ENCODE peak calls at places on chromosomes 13 and 19, in six cellular contexts. One of them, this sample, is unnamed.

GRCh38 chr13:26853272-26853818 is 92.8 kb upstream of the GPR12 start:
- DNase-seq in ascending aorta: no peak
- DNase-seq in effector memory CD4-positive, alpha-beta T cell: no peak
- DNase-seq in adrenal gland: no peak
- DNase-seq in astrocyte: no peak
- DNase-seq in CD8-positive, alpha-beta memory T cell: no peak
- DNase-seq in this sample: no peak

GRCh38 chr19:51479531-51480331 is 1.4 kb downstream of the CEACAM18 start:
- DNase-seq in ascending aorta: no peak
- DNase-seq in effector memory CD4-positive, alpha-beta T cell: no peak
- DNase-seq in adrenal gland: no peak
- DNase-seq in astrocyte: no peak
- DNase-seq in CD8-positive, alpha-beta memory T cell: no peak
- DNase-seq in this sample: no peak

GRCh38 chr13:100694722-100695644 is 20.4 kb upstream of the TMTC4 start:
- DNase-seq in ascending aorta: no peak
- DNase-seq in effector memory CD4-positive, alpha-beta T cell: no peak
- DNase-seq in adrenal gland: peak
- DNase-seq in astrocyte: peak
- DNase-seq in CD8-positive, alpha-beta memory T cell: no peak
- DNase-seq in this sample: no peak

GRCh38 chr13:109344552-109345157 is 441.7 kb downstream of the IRS2 start:
- DNase-seq in ascending aorta: no peak
- DNase-seq in effector memory CD4-positive, alpha-beta T cell: no peak
- DNase-seq in adrenal gland: no peak
- DNase-seq in astrocyte: peak
- DNase-seq in CD8-positive, alpha-beta memory T cell: no peak
- DNase-seq in this sample: no peak

GRCh38 chr19:13301627-13302334 is 151.6 kb downstream of the IER2 start:
- DNase-seq in ascending aorta: no peak
- DNase-seq in effector memory CD4-positive, alpha-beta T cell: no peak
- DNase-seq in adrenal gland: no peak
- DNase-seq in astrocyte: no peak
- DNase-seq in CD8-positive, alpha-beta memory T cell: no peak
- DNase-seq in this sample: no peak

GRCh38 chr13:105007166-105007808 is 1528.2 kb downstream of the EFNB2 start:
- DNase-seq in ascending aorta: no peak
- DNase-seq in effector memory CD4-positive, alpha-beta T cell: no peak
- DNase-seq in adrenal gland: no peak
- DNase-seq in astrocyte: no peak
- DNase-seq in CD8-positive, alpha-beta memory T cell: no peak
- DNase-seq in this sample: no peak

GRCh38 chr13:29359181-29359580 is 236.3 kb downstream of the SLC7A1 start:
- DNase-seq in ascending aorta: no peak
- DNase-seq in effector memory CD4-positive, alpha-beta T cell: no peak
- DNase-seq in adrenal gland: no peak
- DNase-seq in astrocyte: no peak
- DNase-seq in CD8-positive, alpha-beta memory T cell: no peak
- DNase-seq in this sample: no peak

GRCh38 chr13:52833261-52833660 is 15.2 kb downstream of the PCDH8 start:
- DNase-seq in ascending aorta: no peak
- DNase-seq in effector memory CD4-positive, alpha-beta T cell: no peak
- DNase-seq in adrenal gland: no peak
- DNase-seq in astrocyte: no peak
- DNase-seq in CD8-positive, alpha-beta memory T cell: no peak
- DNase-seq in this sample: no peak

GRCh38 chr19:48443262-48443661 is 2.5 kb upstream of the GRWD1 start:
- DNase-seq in ascending aorta: no peak
- DNase-seq in effector memory CD4-positive, alpha-beta T cell: no peak
- DNase-seq in adrenal gland: no peak
- DNase-seq in astrocyte: no peak
- DNase-seq in CD8-positive, alpha-beta memory T cell: peak
- DNase-seq in this sample: no peak

GRCh38 chr19:9565900-9566705 is 18.2 kb downstream of the ZNF121 start:
- DNase-seq in ascending aorta: no peak
- DNase-seq in effector memory CD4-positive, alpha-beta T cell: no peak
- DNase-seq in adrenal gland: no peak
- DNase-seq in astrocyte: peak
- DNase-seq in CD8-positive, alpha-beta memory T cell: no peak
- DNase-seq in this sample: no peak

GRCh38 chr19:14762111-14762510 is 16.2 kb downstream of the ADGRE2 start:
- DNase-seq in ascending aorta: no peak
- DNase-seq in effector memory CD4-positive, alpha-beta T cell: no peak
- DNase-seq in adrenal gland: no peak
- DNase-seq in astrocyte: no peak
- DNase-seq in CD8-positive, alpha-beta memory T cell: no peak
- DNase-seq in this sample: no peak

GRCh38 chr19:17209126-17210036 is 5.8 kb upstream of the USE1 start:
- DNase-seq in ascending aorta: no peak
- DNase-seq in effector memory CD4-positive, alpha-beta T cell: no peak
- DNase-seq in adrenal gland: no peak
- DNase-seq in astrocyte: no peak
- DNase-seq in CD8-positive, alpha-beta memory T cell: no peak
- DNase-seq in this sample: no peak

GRCh38 chr13:102854675-102855074 is 8.8 kb downstream of the ERCC5 start:
- DNase-seq in ascending aorta: no peak
- DNase-seq in effector memory CD4-positive, alpha-beta T cell: no peak
- DNase-seq in adrenal gland: no peak
- DNase-seq in astrocyte: no peak
- DNase-seq in CD8-positive, alpha-beta memory T cell: no peak
- DNase-seq in this sample: no peak

GRCh38 chr13:109307027-109307426 is 479.4 kb downstream of the IRS2 start:
- DNase-seq in ascending aorta: no peak
- DNase-seq in effector memory CD4-positive, alpha-beta T cell: no peak
- DNase-seq in adrenal gland: no peak
- DNase-seq in astrocyte: peak
- DNase-seq in CD8-positive, alpha-beta memory T cell: no peak
- DNase-seq in this sample: no peak

GRCh38 chr19:16764793-16765433 is 45.3 kb downstream of the NWD1 start:
- DNase-seq in ascending aorta: no peak
- DNase-seq in effector memory CD4-positive, alpha-beta T cell: no peak
- DNase-seq in adrenal gland: no peak
- DNase-seq in astrocyte: no peak
- DNase-seq in CD8-positive, alpha-beta memory T cell: no peak
- DNase-seq in this sample: no peak

GRCh38 chr19:12924621-12925310 is 5.7 kb upstream of the SYCE2 start:
- DNase-seq in ascending aorta: no peak
- DNase-seq in effector memory CD4-positive, alpha-beta T cell: no peak
- DNase-seq in adrenal gland: no peak
- DNase-seq in astrocyte: no peak
- DNase-seq in CD8-positive, alpha-beta memory T cell: no peak
- DNase-seq in this sample: no peak

GRCh38 chr13:93260591-93260990 is 34.0 kb downstream of the GPC6 start:
- DNase-seq in ascending aorta: no peak
- DNase-seq in effector memory CD4-positive, alpha-beta T cell: no peak
- DNase-seq in adrenal gland: no peak
- DNase-seq in astrocyte: peak
- DNase-seq in CD8-positive, alpha-beta memory T cell: no peak
- DNase-seq in this sample: no peak

GRCh38 chr19:45632468-45633196 is 6.6 kb downstream of the EML2 start:
- DNase-seq in ascending aorta: no peak
- DNase-seq in effector memory CD4-positive, alpha-beta T cell: no peak
- DNase-seq in adrenal gland: peak
- DNase-seq in astrocyte: peak
- DNase-seq in CD8-positive, alpha-beta memory T cell: no peak
- DNase-seq in this sample: peak

GRCh38 chr19:32346901-32347300 is 1.5 kb downstream of the ZNF507 start:
- DNase-seq in ascending aorta: no peak
- DNase-seq in effector memory CD4-positive, alpha-beta T cell: no peak
- DNase-seq in adrenal gland: no peak
- DNase-seq in astrocyte: no peak
- DNase-seq in CD8-positive, alpha-beta memory T cell: no peak
- DNase-seq in this sample: no peak

GRCh38 chr19:5434970-5435641 is 20.1 kb upstream of the ZNRF4 start:
- DNase-seq in ascending aorta: no peak
- DNase-seq in effector memory CD4-positive, alpha-beta T cell: no peak
- DNase-seq in adrenal gland: peak
- DNase-seq in astrocyte: peak
- DNase-seq in CD8-positive, alpha-beta memory T cell: no peak
- DNase-seq in this sample: no peak

GRCh38 chr13:45436332-45436731 is 18.2 kb upstream of the SLC25A30 start:
- DNase-seq in ascending aorta: no peak
- DNase-seq in effector memory CD4-positive, alpha-beta T cell: no peak
- DNase-seq in adrenal gland: no peak
- DNase-seq in astrocyte: no peak
- DNase-seq in CD8-positive, alpha-beta memory T cell: no peak
- DNase-seq in this sample: no peak

GRCh38 chr13:50236898-50237318 is 221.7 kb downstream of the KCNRG start:
- DNase-seq in ascending aorta: no peak
- DNase-seq in effector memory CD4-positive, alpha-beta T cell: peak
- DNase-seq in adrenal gland: no peak
- DNase-seq in astrocyte: peak
- DNase-seq in CD8-positive, alpha-beta memory T cell: no peak
- DNase-seq in this sample: no peak

GRCh38 chr13:50238922-50239321 is 223.7 kb downstream of the KCNRG start:
- DNase-seq in ascending aorta: no peak
- DNase-seq in effector memory CD4-positive, alpha-beta T cell: no peak
- DNase-seq in adrenal gland: no peak
- DNase-seq in astrocyte: no peak
- DNase-seq in CD8-positive, alpha-beta memory T cell: no peak
- DNase-seq in this sample: no peak

GRCh38 chr13:50229935-50230334 is 214.7 kb downstream of the KCNRG start:
- DNase-seq in ascending aorta: no peak
- DNase-seq in effector memory CD4-positive, alpha-beta T cell: no peak
- DNase-seq in adrenal gland: no peak
- DNase-seq in astrocyte: peak
- DNase-seq in CD8-positive, alpha-beta memory T cell: no peak
- DNase-seq in this sample: no peak

GRCh38 chr13:50230365-50230978 is 215.2 kb downstream of the KCNRG start:
- DNase-seq in ascending aorta: no peak
- DNase-seq in effector memory CD4-positive, alpha-beta T cell: no peak
- DNase-seq in adrenal gland: no peak
- DNase-seq in astrocyte: peak
- DNase-seq in CD8-positive, alpha-beta memory T cell: no peak
- DNase-seq in this sample: no peak

DNA sequence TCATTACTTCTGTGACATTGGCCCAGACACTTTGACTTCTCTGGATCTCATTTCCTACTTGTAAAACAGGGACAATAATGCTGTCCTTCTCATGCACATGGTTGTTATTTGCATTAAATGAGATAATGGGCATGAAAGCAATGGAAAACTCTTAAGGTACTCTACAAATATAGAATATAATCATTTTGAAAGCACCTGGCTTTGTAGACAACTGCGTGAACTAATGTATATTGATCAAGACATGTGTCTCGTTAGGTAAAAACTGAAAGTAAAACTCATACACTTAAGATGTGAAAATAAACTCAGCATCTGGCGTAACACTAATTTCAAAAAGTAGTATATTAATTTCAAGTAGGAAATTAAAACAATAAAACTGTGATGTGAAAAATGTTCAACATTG is 220.4 kb downstream of the KCNRG start:
- DNase-seq in ascending aorta: no peak
- DNase-seq in effector memory CD4-positive, alpha-beta T cell: no peak
- DNase-seq in adrenal gland: no peak
- DNase-seq in astrocyte: no peak
- DNase-seq in CD8-positive, alpha-beta memory T cell: no peak
- DNase-seq in this sample: no peak
- H3K4me3 ChIP-seq in ascending aorta: no peak
- H3K4me3 ChIP-seq in effector memory CD4-positive, alpha-beta T cell: peak
- H3K4me3 ChIP-seq in adrenal gland: no peak
- H3K4me3 ChIP-seq in astrocyte: no peak
- H3K4me3 ChIP-seq in CD8-positive, alpha-beta memory T cell: peak
- H3K4me3 ChIP-seq in this sample: no peak

GRCh38 chr13:30371649-30372265 is 50.5 kb upstream of the UBE2L5 start:
- DNase-seq in ascending aorta: no peak
- DNase-seq in effector memory CD4-positive, alpha-beta T cell: peak
- DNase-seq in adrenal gland: no peak
- DNase-seq in astrocyte: peak
- DNase-seq in CD8-positive, alpha-beta memory T cell: peak
- DNase-seq in this sample: no peak

GRCh38 chr13:30367296-30367695 is 55.0 kb upstream of the UBE2L5 start:
- DNase-seq in ascending aorta: no peak
- DNase-seq in effector memory CD4-positive, alpha-beta T cell: no peak
- DNase-seq in adrenal gland: no peak
- DNase-seq in astrocyte: no peak
- DNase-seq in CD8-positive, alpha-beta memory T cell: no peak
- DNase-seq in this sample: no peak

GRCh38 chr13:30370146-30370545 is 52.1 kb upstream of the UBE2L5 start:
- DNase-seq in ascending aorta: no peak
- DNase-seq in effector memory CD4-positive, alpha-beta T cell: no peak
- DNase-seq in adrenal gland: no peak
- DNase-seq in astrocyte: no peak
- DNase-seq in CD8-positive, alpha-beta memory T cell: no peak
- DNase-seq in this sample: no peak

GRCh38 chr13:30373727-30374126 is 48.6 kb upstream of the UBE2L5 start:
- DNase-seq in ascending aorta: no peak
- DNase-seq in effector memory CD4-positive, alpha-beta T cell: peak
- DNase-seq in adrenal gland: no peak
- DNase-seq in astrocyte: no peak
- DNase-seq in CD8-positive, alpha-beta memory T cell: no peak
- DNase-seq in this sample: no peak

GRCh38 chr13:30370916-30371521 is 51.3 kb upstream of the UBE2L5 start:
- DNase-seq in ascending aorta: no peak
- DNase-seq in effector memory CD4-positive, alpha-beta T cell: no peak
- DNase-seq in adrenal gland: no peak
- DNase-seq in astrocyte: no peak
- DNase-seq in CD8-positive, alpha-beta memory T cell: no peak
- DNase-seq in this sample: no peak
- H3K27ac ChIP-seq in ascending aorta: no peak
- H3K27ac ChIP-seq in effector memory CD4-positive, alpha-beta T cell: peak
- H3K27ac ChIP-seq in adrenal gland: no peak
- H3K27ac ChIP-seq in astrocyte: no peak
- H3K27ac ChIP-seq in CD8-positive, alpha-beta memory T cell: peak
- H3K27ac ChIP-seq in this sample: no peak

DNA sequence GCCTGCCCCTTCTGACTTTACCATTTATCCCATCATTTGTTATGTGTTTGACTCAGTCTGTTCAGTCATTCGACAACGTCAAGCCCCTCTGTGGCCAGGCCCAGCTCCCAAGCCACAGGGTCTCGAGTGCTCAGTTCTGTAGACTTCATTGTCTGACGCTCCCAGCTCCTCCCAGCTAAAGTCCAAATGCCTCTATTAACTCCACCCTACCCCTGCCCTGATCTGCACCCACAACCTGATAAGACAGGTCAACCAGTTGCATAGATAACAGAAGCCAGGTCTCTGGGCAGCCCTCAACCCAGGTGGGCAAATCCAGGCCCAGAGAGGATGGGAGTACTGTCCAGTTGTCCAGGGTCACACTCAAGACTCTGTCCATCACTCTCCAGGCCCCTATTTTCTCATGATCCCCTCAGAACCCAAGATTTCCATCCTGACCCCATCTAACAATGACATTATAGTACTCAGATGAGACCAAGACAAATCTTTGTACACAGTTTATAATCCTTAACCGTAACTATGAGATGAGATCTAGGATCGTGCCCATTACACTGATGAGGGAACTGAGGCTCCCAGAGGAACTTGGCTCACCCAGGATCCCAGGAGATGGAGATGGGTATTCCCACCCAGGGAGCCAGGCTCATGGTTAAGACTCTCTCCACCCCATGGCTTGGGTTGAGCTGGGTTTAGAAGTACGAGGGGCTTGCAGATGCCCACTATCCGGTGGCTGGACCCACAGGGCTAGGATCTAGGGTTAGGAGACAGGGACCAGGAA is 1.1 kb downstream of the TM6SF2 start:
- DNase-seq in ascending aorta: no peak
- DNase-seq in effector memory CD4-positive, alpha-beta T cell: no peak
- DNase-seq in adrenal gland: no peak
- DNase-seq in astrocyte: no peak
- DNase-seq in CD8-positive, alpha-beta memory T cell: no peak
- DNase-seq in this sample: no peak
- H3K4me3 ChIP-seq in ascending aorta: no peak
- H3K4me3 ChIP-seq in effector memory CD4-positive, alpha-beta T cell: no peak
- H3K4me3 ChIP-seq in adrenal gland: no peak
- H3K4me3 ChIP-seq in astrocyte: peak
- H3K4me3 ChIP-seq in CD8-positive, alpha-beta memory T cell: no peak
- H3K4me3 ChIP-seq in this sample: no peak

GRCh38 chr19:3252650-3253049 is 28.2 kb downstream of the CELF5 start:
- DNase-seq in ascending aorta: no peak
- DNase-seq in effector memory CD4-positive, alpha-beta T cell: no peak
- DNase-seq in adrenal gland: no peak
- DNase-seq in astrocyte: no peak
- DNase-seq in CD8-positive, alpha-beta memory T cell: no peak
- DNase-seq in this sample: no peak
- H3K27ac ChIP-seq in ascending aorta: no peak
- H3K27ac ChIP-seq in effector memory CD4-positive, alpha-beta T cell: no peak
- H3K27ac ChIP-seq in adrenal gland: no peak
- H3K27ac ChIP-seq in astrocyte: no peak
- H3K27ac ChIP-seq in CD8-positive, alpha-beta memory T cell: no peak
- H3K27ac ChIP-seq in this sample: no peak

This sample was measured in left ventricle myocardium inferior.